ENCODE peak calls at places on chromosomes 2 and 18, in ten cellular contexts. D is mesenchymal stem cell; C is stimulated activated naive B cell treated with anti-CD40 and anti-IgM and Interleukin-4, amounts not matched to agents 10 μg/mL and 1 μg/mL and 100 μg/mL, for 72 hours; N is activated T-cell treated with anti-CD3 and anti-CD28 coated beads, Interleukin-2, amount 50 U/mL, for 48 hours; O is mucosa of gallbladder; M is dorsolateral prefrontal cortex; Y is KBM-7; G is activated CD4-positive, alpha-beta T cell treated with anti-CD3 and anti-CD28 coated beads, Interleukin-2, amount 50 U/mL, for 1 hour; Q is Karpas-422; I is SW 1271. T is an unnamed sample.

GRCh38 chr2:223166215-223166493 is 114.2 kb downstream of the KCNE4 start:
- DNase-seq in G (no peak), Y (no peak), N (no peak), C (no peak), D (no peak), O (no peak), Q (no peak), M (no peak), I (no peak), T (no peak)

GRCh38 chr2:39455826-39456225 is 18.7 kb upstream of the MAP4K3 start:
- DNase-seq in C (no peak), O (no peak), N (no peak), Y (no peak), I (no peak), M (no peak), G (no peak), Q (no peak), D (peak), T (no peak)

GRCh38 chr2:85215074-85216050 is 82.2 kb downstream of the TCF7L1 start:
- DNase-seq in O (no peak), G (no peak), M (peak), C (no peak), N (no peak), I (no peak), Y (no peak), Q (peak), D (peak), T (no peak)

GRCh38 chr2:9422321-9423099 is 818 bp downstream of the ITGB1BP1 start:
- DNase-seq in Q (peak), C (peak), D (peak), M (peak), G (peak), Y (peak), N (peak), O (peak), I (no peak), T (peak)

GRCh38 chr2:180227461-180227860 is 220.4 kb upstream of the CWC22 start:
- DNase-seq in O (no peak), D (no peak), I (no peak), C (no peak), Q (no peak), Y (no peak), M (no peak), N (no peak), G (no peak), T (no peak)

GRCh38 chr18:65255417-65255816 is 495.4 kb upstream of the CDH7 start:
- DNase-seq in C (no peak), M (no peak), Q (no peak), Y (no peak), I (no peak), O (no peak), G (no peak), D (no peak), N (no peak), T (no peak)

GRCh38 chr2:20604957-20605381 is 45.9 kb downstream of the HS1BP3 start:
- DNase-seq in Q (no peak), D (peak), C (no peak), M (peak), Y (no peak), N (no peak), I (no peak), G (no peak), O (no peak), T (no peak)

GRCh38 chr2:106734165-106734564 is 151.8 kb downstream of the ST6GAL2 start:
- DNase-seq in N (no peak), O (no peak), G (no peak), I (no peak), Y (no peak), C (no peak), Q (no peak), M (no peak), D (no peak), T (no peak)

GRCh38 chr2:19990416-19990728 is 467 bp upstream of the WDR35 start:
- DNase-seq in D (no peak), I (no peak), Y (no peak), N (no peak), Q (no peak), G (no peak), C (no peak), O (no peak), M (no peak), T (no peak)

GRCh38 chr18:65936678-65937077 is 185.9 kb downstream of the CDH7 start:
- DNase-seq in G (no peak), C (no peak), D (no peak), M (no peak), Q (no peak), Y (no peak), I (no peak), N (no peak), O (no peak), T (no peak)

GRCh38 chr18:71994273-71994672 is 549.9 kb downstream of the CBLN2 start:
- DNase-seq in I (no peak), C (no peak), Y (no peak), Q (no peak), O (no peak), N (no peak), D (no peak), M (no peak), G (no peak), T (no peak)

GRCh38 chr18:57523171-57523956 is 63.1 kb downstream of the FECH start:
- DNase-seq in C (no peak), Q (no peak), N (no peak), M (no peak), O (no peak), G (no peak), D (no peak), I (no peak), Y (peak), T (no peak)

GRCh38 chr2:20190170-20190569 is 34.8 kb downstream of the SDC1 start:
- DNase-seq in Y (no peak), Q (no peak), C (no peak), O (no peak), G (no peak), D (no peak), I (no peak), N (no peak), M (no peak), T (no peak)

GRCh38 chr2:195819276-195819675 is 162.2 kb downstream of the SLC39A10 start:
- DNase-seq in I (no peak), Y (no peak), Q (no peak), G (no peak), O (no peak), N (no peak), D (no peak), M (no peak), C (no peak), T (no peak)

GRCh38 chr2:238587776-238588660 is 161.3 kb downstream of the ASB1 start:
- DNase-seq in I (no peak), O (no peak), G (no peak), Q (no peak), Y (no peak), C (no peak), D (no peak), N (no peak), M (no peak), T (no peak)

GRCh38 chr2:25817006-25817405 is 61.3 kb downstream of the ASXL2 start:
- DNase-seq in O (no peak), I (no peak), M (no peak), Y (no peak), N (no peak), C (no peak), D (no peak), G (no peak), Q (no peak), T (no peak)

GRCh38 chr2:151842830-151843668 is 14.8 kb upstream of the ARL5A start:
- DNase-seq in G (no peak), I (no peak), Q (no peak), N (no peak), M (no peak), D (no peak), Y (peak), O (no peak), C (no peak), T (no peak)

GRCh38 chr2:160228141-160228963 is 28.3 kb upstream of the ITGB6 start:
- DNase-seq in G (no peak), Y (no peak), C (no peak), I (no peak), M (no peak), O (no peak), Q (no peak), N (no peak), D (peak), T (no peak)

GRCh38 chr2:119463136-119463535 is 31.5 kb downstream of the TMEM37 start:
- DNase-seq in C (no peak), Q (no peak), D (no peak), O (no peak), I (no peak), N (no peak), G (no peak), Y (no peak), M (no peak), T (no peak)

GRCh38 chr2:49225126-49225525 is 70.8 kb upstream of the FSHR start:
- DNase-seq in O (no peak), G (no peak), Y (no peak), M (no peak), N (no peak), D (peak), I (no peak), C (no peak), Q (no peak), T (no peak)